ENCODE peak calls at places on chromosomes 5 and 9, in seven cellular contexts. M is pancreas, C is esophagus squamous epithelium, Z is fibroblast of villous mesenchyme, L is astrocyte of the spinal cord, T is upper lobe of right lung, A is OCI-LY7. G is an unnamed sample.

GRCh38 chr5:1298723-1299510 is 4.0 kb upstream of the TERT start:
- DNase-seq in M (no peak), C (no peak), Z (no peak), L (no peak), T (peak), A (no peak), G (no peak)

GRCh38 chr9:3525088-3525835 is 539 bp downstream of the RFX3 start:
- DNase-seq in M (peak), C (no peak), Z (peak), L (no peak), T (peak), A (no peak), G (no peak)

GRCh38 chr5:169296456-169297220 is 4.3 kb downstream of the SLIT3 start:
- DNase-seq in M (no peak), C (no peak), Z (peak), L (peak), T (no peak), A (no peak), G (no peak)

GRCh38 chr9:134375430-134376385 is 49.5 kb downstream of the RXRA start:
- DNase-seq in M (peak), C (no peak), Z (peak), L (peak), T (no peak), A (no peak), G (no peak)

GRCh38 chr9:91182831-91183230 is 178.9 kb downstream of the AUH start:
- DNase-seq in M (no peak), C (no peak), Z (no peak), L (no peak), T (no peak), A (peak), G (no peak)

GRCh38 chr5:155303134-155303533 is 289.6 kb downstream of the KIF4B start:
- DNase-seq in M (no peak), C (no peak), Z (no peak), L (no peak), T (no peak), A (no peak), G (no peak)

GRCh38 chr5:80149161-80149609 is 106.7 kb downstream of the SERINC5 start:
- DNase-seq in M (no peak), C (no peak), Z (no peak), L (no peak), T (no peak), A (no peak), G (no peak)

GRCh38 chr5:42572313-42572712 is 149.1 kb downstream of the GHR start:
- DNase-seq in M (no peak), C (no peak), Z (no peak), L (no peak), T (no peak), A (no peak), G (no peak)

GRCh38 chr5:156479864-156480263 is 152.9 kb downstream of the SGCD start:
- DNase-seq in M (no peak), C (no peak), Z (peak), L (peak), T (no peak), A (peak), G (no peak)

GRCh38 chr5:53425598-53426516 is 54.6 kb upstream of the FST start:
- DNase-seq in M (peak), C (no peak), Z (no peak), L (no peak), T (no peak), A (peak), G (no peak)

GRCh38 chr5:33937017-33937699 is 972 bp downstream of the RXFP3 start:
- DNase-seq in M (no peak), C (no peak), Z (peak), L (no peak), T (no peak), A (no peak), G (no peak)

GRCh38 chr5:33937700-33938506 is 1.7 kb downstream of the RXFP3 start:
- DNase-seq in M (no peak), C (no peak), Z (no peak), L (no peak), T (no peak), A (no peak), G (no peak)

GRCh38 chr5:33936381-33937016 is at the start of gene RXFP3:
- DNase-seq in M (peak), C (no peak), Z (no peak), L (no peak), T (no peak), A (no peak), G (no peak)

GRCh38 chr5:33933723-33934544 is 2.3 kb upstream of the RXFP3 start:
- DNase-seq in M (no peak), C (no peak), Z (no peak), L (peak), T (no peak), A (no peak), G (no peak)

GRCh38 chr5:33936004-33936380 is 194 bp upstream of the RXFP3 start:
- DNase-seq in M (peak), C (no peak), Z (peak), L (peak), T (peak), A (no peak), G (no peak)
- TF ChIP-seq CTCF in M (peak), C (peak), Z (peak), L (peak), T (peak), A (no peak), G (no peak)

DNA sequence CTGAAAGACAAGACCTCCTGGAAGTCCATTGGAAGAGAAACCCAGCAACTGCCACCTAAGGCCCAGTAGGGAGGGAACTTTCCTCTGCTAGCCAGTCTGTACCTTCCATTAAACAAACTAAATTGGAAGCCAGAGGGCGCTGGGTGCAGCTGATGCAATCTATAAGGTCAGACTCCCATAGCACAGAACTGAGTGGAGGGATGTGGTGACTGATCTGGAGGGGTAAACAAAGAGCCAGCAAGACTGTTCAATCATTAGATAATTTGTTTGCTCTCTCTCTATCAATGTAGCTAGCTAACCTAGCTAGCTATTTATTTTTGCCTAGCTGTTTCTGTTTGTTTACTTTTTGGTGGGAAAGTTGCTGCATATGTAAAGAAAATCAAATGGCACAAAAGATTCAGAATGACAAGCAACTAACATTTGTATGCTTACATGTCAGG is 291.8 kb upstream of the DAB2 start:
- DNase-seq in M (peak), C (no peak), Z (peak), L (peak), T (no peak), A (peak), G (no peak)
- TF ChIP-seq CTCF in M (no peak), C (peak), Z (peak), L (peak), T (peak), A (peak), G (peak)

GRCh38 chr9:113309204-113309813 is 6.1 kb upstream of the RNF183 start:
- DNase-seq in M (peak), C (no peak), Z (peak), L (peak), T (no peak), A (peak), G (no peak)
- TF ChIP-seq CTCF in M (no peak), C (peak), Z (peak), L (peak), T (peak), A (peak), G (peak)

DNA sequence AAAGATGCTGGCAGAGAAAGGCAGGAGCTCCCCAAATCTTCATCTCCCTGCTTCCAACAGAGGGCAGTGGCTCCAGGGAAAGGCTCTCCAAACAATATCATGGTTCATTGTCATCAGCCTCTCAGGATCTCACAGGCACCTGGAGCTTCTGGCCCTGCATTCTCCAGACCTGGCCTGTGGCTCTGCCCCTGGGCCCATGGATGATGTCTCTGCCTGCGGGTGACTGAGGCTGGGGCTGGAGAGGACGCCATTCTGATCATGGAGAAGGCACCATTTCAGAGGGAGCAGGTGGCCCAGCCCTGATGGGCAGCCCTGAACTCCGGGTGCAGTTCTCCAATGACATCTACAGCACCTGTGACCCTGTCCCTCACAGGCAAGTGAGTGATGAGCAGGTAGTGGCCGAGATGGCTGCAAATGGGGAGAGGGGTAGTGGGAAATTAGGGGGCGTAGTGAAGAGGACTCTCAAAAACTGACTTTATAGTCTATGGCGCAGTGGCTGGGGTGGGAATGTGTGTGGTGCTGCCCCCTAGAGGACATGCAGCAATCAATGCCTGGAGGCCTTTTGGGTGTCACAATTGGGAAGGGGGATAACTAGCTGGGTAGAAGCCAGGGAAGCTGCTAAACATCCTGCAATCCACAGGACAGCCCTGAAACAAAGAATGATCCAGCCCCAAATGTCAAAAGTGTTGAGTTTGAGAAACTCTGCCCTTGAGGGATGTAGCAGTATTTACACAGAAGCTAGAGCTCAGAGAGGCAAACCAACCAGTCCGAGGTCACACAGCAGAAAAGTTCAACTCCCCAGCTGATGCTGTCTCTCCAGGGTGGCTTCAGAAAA is 3.2 kb downstream of the SH3PXD2B start:
- DNase-seq in M (peak), C (no peak), Z (peak), L (no peak), T (no peak), A (peak), G (no peak)
- TF ChIP-seq CTCF in M (peak), C (peak), Z (peak), L (peak), T (peak), A (peak), G (peak)

DNA sequence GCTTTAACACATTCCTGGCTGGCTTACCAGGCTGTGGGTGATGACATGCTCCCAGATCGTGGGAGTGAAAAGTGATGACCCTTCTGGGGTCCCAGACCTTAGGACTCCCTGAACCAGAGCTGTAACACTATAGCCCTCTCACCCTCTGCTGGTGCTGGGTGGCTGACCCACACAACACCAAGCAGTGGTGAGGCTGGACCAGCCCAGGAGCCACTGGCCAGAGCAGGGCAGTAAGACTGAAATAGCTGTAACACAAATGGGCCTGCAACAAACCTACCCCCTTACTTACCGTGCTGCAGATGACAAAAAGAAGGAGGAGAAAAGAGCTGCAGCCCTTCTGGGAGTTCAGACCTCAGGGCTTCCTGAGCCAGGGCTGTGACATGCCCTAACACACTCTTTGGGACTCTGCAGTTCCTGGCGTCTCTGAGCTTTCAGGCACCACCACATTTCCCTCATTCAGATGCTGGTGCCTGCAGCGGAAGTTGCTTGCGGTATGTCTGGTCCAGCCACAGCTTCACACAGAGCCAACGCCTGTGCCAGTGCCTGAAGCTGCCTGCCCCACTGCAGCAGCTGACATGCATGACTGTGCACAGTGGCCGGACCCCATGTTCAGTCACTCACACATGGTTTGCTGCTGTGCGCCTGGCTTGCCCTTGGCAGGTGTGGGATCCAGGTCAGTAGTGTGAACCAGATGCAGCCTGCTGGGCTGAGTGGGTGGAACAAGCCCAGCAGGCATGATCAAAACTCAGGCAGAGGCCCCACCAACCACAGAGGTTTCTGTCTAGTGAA is 1247.4 kb downstream of the EFNA5 start:
- DNase-seq in M (no peak), C (no peak), Z (no peak), L (no peak), T (no peak), A (no peak), G (no peak)
- TF ChIP-seq CTCF in M (no peak), C (no peak), Z (no peak), L (no peak), T (no peak), A (no peak), G (no peak)

GRCh38 chr5:66724740-66725139 is 128.5 kb downstream of the MAST4 start:
- DNase-seq in M (no peak), C (no peak), Z (no peak), L (peak), T (no peak), A (no peak), G (no peak)
- TF ChIP-seq CTCF in M (no peak), C (no peak), Z (peak), L (peak), T (peak), A (peak), G (peak)

DNA sequence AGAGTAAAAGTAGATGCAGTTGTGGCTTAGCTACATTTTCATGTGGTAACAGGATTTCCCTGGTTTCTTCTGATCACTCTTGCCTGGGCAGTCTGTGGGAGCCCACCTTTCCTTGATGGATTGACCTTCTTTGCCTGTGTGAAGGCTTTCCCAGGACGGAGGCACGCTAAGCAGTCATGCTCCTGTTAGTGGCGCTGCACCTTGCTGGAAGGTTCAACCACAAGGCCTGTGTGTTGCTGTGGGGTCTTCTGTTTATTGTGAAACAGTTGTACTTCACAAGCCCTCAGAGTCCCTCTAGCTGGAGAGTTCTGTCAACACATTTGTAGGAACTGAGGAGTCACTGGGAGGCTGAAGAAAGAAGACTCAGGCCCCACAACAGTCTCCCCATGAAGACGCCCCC is 402.0 kb downstream of the IRX1 start:
- DNase-seq in M (no peak), C (no peak), Z (no peak), L (no peak), T (no peak), A (no peak), G (no peak)
- TF ChIP-seq CTCF in M (no peak), C (no peak), Z (no peak), L (no peak), T (no peak), A (no peak), G (no peak)

GRCh38 chr9:102551346-102551745 is 443.8 kb upstream of the CYLC2 start:
- DNase-seq in M (no peak), C (no peak), Z (no peak), L (no peak), T (no peak), A (no peak), G (no peak)

GRCh38 chr9:102550266-102550665 is 444.9 kb upstream of the CYLC2 start:
- DNase-seq in M (no peak), C (no peak), Z (no peak), L (no peak), T (no peak), A (no peak), G (no peak)
- TF ChIP-seq CTCF in M (no peak), C (no peak), Z (no peak), L (no peak), T (no peak), A (no peak), G (no peak)

G was measured in D721Med.